ENCODE peak calls at places on chromosome 19, in six cellular contexts. One of them, this sample, is unnamed.

GRCh38 chr19:29277107-29277506 is 64.2 kb upstream of the UQCRFS1 start:
- DNase-seq in GM12865: peak; percentile 83
- DNase-seq in HFF-Myc: no peak
- DNase-seq in GM23338: peak; percentile 77
- DNase-seq in OCI-LY7: peak; percentile 72
- DNase-seq in PC-9: no peak
- DNase-seq in this sample: peak; percentile 52

GRCh38 chr19:3665681-3666544 is 34.4 kb downstream of the PIP5K1C start:
- DNase-seq in GM12865: peak; percentile 57
- DNase-seq in OCI-LY7: peak; percentile 55
- DNase-seq in HFF-Myc: no peak
- DNase-seq in GM23338: peak; percentile 61
- DNase-seq in PC-9: peak; percentile 53
- DNase-seq in this sample: peak; percentile 83

GRCh38 chr19:45275370-45275971 is 24.4 kb downstream of the MARK4 start:
- DNase-seq in HFF-Myc: peak; percentile 52
- DNase-seq in GM12865: no peak
- DNase-seq in PC-9: no peak
- DNase-seq in GM23338: no peak
- DNase-seq in OCI-LY7: no peak
- DNase-seq in this sample: no peak

GRCh38 chr19:51926426-51926783 is 867 bp upstream of the ZNF613 start:
- DNase-seq in GM12865: no peak
- DNase-seq in HFF-Myc: no peak
- DNase-seq in OCI-LY7: no peak
- DNase-seq in PC-9: no peak
- DNase-seq in GM23338: no peak
- DNase-seq in this sample: no peak

GRCh38 chr19:47019431-47020041 is at the start of gene NPAS1:
- DNase-seq in PC-9: no peak
- DNase-seq in GM12865: no peak
- DNase-seq in GM23338: peak; percentile 59
- DNase-seq in HFF-Myc: no peak
- DNase-seq in OCI-LY7: no peak
- DNase-seq in this sample: no peak

GRCh38 chr19:20044663-20045062 is 5.4 kb upstream of the ZNF682 start:
- DNase-seq in OCI-LY7: no peak
- DNase-seq in HFF-Myc: no peak
- DNase-seq in GM12865: no peak
- DNase-seq in PC-9: no peak
- DNase-seq in GM23338: no peak
- DNase-seq in this sample: no peak

GRCh38 chr19:51887522-51888498 is at the start of gene ZNF577:
- DNase-seq in GM12865: peak; percentile 82
- DNase-seq in OCI-LY7: no peak
- DNase-seq in PC-9: no peak
- DNase-seq in GM23338: peak; percentile 98
- DNase-seq in HFF-Myc: peak; percentile 56
- DNase-seq in this sample: peak; percentile 73

GRCh38 chr19:46386151-46386550 is 27.2 kb downstream of the CCDC8 start:
- DNase-seq in GM23338: no peak
- DNase-seq in PC-9: no peak
- DNase-seq in HFF-Myc: no peak
- DNase-seq in OCI-LY7: no peak
- DNase-seq in GM12865: no peak
- DNase-seq in this sample: no peak

GRCh38 chr19:10001899-10002298 is 8.4 kb downstream of the COL5A3 start:
- DNase-seq in HFF-Myc: no peak
- DNase-seq in OCI-LY7: no peak
- DNase-seq in GM12865: no peak
- DNase-seq in GM23338: peak; percentile 72
- DNase-seq in PC-9: no peak
- DNase-seq in this sample: no peak

GRCh38 chr19:20662421-20663105 is 1.2 kb upstream of the ZNF626 start:
- DNase-seq in PC-9: no peak
- DNase-seq in GM23338: no peak
- DNase-seq in GM12865: no peak
- DNase-seq in OCI-LY7: no peak
- DNase-seq in HFF-Myc: no peak
- DNase-seq in this sample: no peak

GRCh38 chr19:3821857-3822364 is 35.7 kb upstream of the MATK start:
- DNase-seq in OCI-LY7: peak; percentile 58
- DNase-seq in GM23338: peak; percentile 86
- DNase-seq in PC-9: peak; percentile 56
- DNase-seq in HFF-Myc: no peak
- DNase-seq in GM12865: peak; percentile 76
- DNase-seq in this sample: peak; percentile 94

GRCh38 chr19:4709440-4710280 is 14.0 kb downstream of the DPP9 start:
- DNase-seq in HFF-Myc: no peak
- DNase-seq in OCI-LY7: no peak
- DNase-seq in GM12865: peak; percentile 33
- DNase-seq in PC-9: no peak
- DNase-seq in GM23338: no peak
- DNase-seq in this sample: peak; percentile 65

GRCh38 chr19:11767633-11768133 is 883 bp downstream of the ZNF441 start:
- DNase-seq in GM12865: peak; percentile 54
- DNase-seq in GM23338: peak; percentile 19
- DNase-seq in HFF-Myc: no peak
- DNase-seq in OCI-LY7: peak; percentile 53
- DNase-seq in PC-9: peak; percentile 6
- DNase-seq in this sample: peak; percentile 38

GRCh38 chr19:46144756-46145155 is 3.3 kb upstream of the IGFL2 start:
- DNase-seq in OCI-LY7: no peak
- DNase-seq in GM23338: no peak
- DNase-seq in HFF-Myc: no peak
- DNase-seq in PC-9: no peak
- DNase-seq in GM12865: no peak
- DNase-seq in this sample: no peak

GRCh38 chr19:55459950-55460657 is 1.3 kb downstream of the ISOC2 start:
- DNase-seq in OCI-LY7: no peak
- DNase-seq in GM12865: no peak
- DNase-seq in GM23338: no peak
- DNase-seq in HFF-Myc: no peak
- DNase-seq in PC-9: no peak
- DNase-seq in this sample: no peak

GRCh38 chr19:35314858-35315470 is 14.0 kb upstream of the CD22 start:
- DNase-seq in HFF-Myc: no peak
- DNase-seq in PC-9: no peak
- DNase-seq in GM23338: no peak
- DNase-seq in OCI-LY7: no peak
- DNase-seq in GM12865: no peak
- DNase-seq in this sample: no peak

GRCh38 chr19:47848871-47849473 is 10.1 kb upstream of the TPRX2 start:
- DNase-seq in HFF-Myc: no peak
- DNase-seq in PC-9: peak; percentile 23
- DNase-seq in OCI-LY7: no peak
- DNase-seq in GM23338: peak; percentile 93
- DNase-seq in GM12865: peak; percentile 22
- DNase-seq in this sample: no peak

GRCh38 chr19:34096020-34096915 is 76.0 kb upstream of the LSM14A start:
- DNase-seq in PC-9: no peak
- DNase-seq in GM12865: peak; percentile 53
- DNase-seq in OCI-LY7: peak; percentile 68
- DNase-seq in GM23338: peak; percentile 83
- DNase-seq in HFF-Myc: peak; percentile 14
- DNase-seq in this sample: no peak

GRCh38 chr19:40689339-40690049 is 957 bp downstream of the NUMBL start:
- DNase-seq in GM12865: no peak
- DNase-seq in GM23338: peak; percentile 47
- DNase-seq in HFF-Myc: no peak
- DNase-seq in OCI-LY7: no peak
- DNase-seq in PC-9: peak; percentile 34
- DNase-seq in this sample: no peak

GRCh38 chr19:15248648-15249559 is 16.7 kb upstream of the EPHX3 start:
- DNase-seq in OCI-LY7: no peak
- DNase-seq in GM23338: no peak
- DNase-seq in HFF-Myc: no peak
- DNase-seq in GM12865: no peak
- DNase-seq in PC-9: peak; percentile 82
- DNase-seq in this sample: no peak

GRCh38 chr19:6723108-6723618 is 2.7 kb upstream of the C3 start:
- DNase-seq in HFF-Myc: no peak
- DNase-seq in GM12865: no peak
- DNase-seq in GM23338: peak; percentile 66
- DNase-seq in OCI-LY7: no peak
- DNase-seq in PC-9: peak; percentile 65
- DNase-seq in this sample: no peak

GRCh38 chr19:44779150-44779549 is 1.5 kb downstream of the CBLC start:
- DNase-seq in OCI-LY7: no peak
- DNase-seq in PC-9: no peak
- DNase-seq in GM23338: no peak
- DNase-seq in HFF-Myc: no peak
- DNase-seq in GM12865: no peak
- DNase-seq in this sample: no peak

DNA sequence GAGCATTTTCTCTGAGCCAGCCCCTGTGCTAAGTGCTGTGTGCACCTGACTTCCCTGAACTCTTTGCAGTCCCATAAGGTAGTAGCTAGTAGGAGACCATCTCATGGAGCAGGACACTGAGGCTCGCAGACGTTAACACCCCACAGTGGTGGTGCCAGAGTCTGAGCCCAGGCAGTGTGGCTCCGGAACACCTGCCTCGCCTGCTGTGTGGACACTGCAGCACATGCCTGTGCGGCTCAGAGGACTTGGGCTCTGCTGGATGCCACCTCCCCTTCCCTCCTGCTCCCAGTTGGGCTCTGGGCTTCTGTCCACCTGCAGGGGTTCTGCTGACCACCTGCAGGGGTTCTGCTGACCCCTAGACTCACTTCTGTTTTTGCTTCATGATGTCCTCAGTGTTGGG is 27.0 kb upstream of the SIGLEC11 start:
- DNase-seq in GM23338: no peak
- DNase-seq in PC-9: no peak
- DNase-seq in OCI-LY7: no peak
- DNase-seq in GM12865: no peak
- DNase-seq in HFF-Myc: no peak
- DNase-seq in this sample: no peak
- TF ChIP-seq CTCF in GM23338: no peak
- TF ChIP-seq CTCF in PC-9: no peak
- TF ChIP-seq CTCF in OCI-LY7: no peak
- TF ChIP-seq CTCF in GM12865: no peak
- TF ChIP-seq CTCF in HFF-Myc: no peak
- TF ChIP-seq CTCF in this sample: no peak

DNA sequence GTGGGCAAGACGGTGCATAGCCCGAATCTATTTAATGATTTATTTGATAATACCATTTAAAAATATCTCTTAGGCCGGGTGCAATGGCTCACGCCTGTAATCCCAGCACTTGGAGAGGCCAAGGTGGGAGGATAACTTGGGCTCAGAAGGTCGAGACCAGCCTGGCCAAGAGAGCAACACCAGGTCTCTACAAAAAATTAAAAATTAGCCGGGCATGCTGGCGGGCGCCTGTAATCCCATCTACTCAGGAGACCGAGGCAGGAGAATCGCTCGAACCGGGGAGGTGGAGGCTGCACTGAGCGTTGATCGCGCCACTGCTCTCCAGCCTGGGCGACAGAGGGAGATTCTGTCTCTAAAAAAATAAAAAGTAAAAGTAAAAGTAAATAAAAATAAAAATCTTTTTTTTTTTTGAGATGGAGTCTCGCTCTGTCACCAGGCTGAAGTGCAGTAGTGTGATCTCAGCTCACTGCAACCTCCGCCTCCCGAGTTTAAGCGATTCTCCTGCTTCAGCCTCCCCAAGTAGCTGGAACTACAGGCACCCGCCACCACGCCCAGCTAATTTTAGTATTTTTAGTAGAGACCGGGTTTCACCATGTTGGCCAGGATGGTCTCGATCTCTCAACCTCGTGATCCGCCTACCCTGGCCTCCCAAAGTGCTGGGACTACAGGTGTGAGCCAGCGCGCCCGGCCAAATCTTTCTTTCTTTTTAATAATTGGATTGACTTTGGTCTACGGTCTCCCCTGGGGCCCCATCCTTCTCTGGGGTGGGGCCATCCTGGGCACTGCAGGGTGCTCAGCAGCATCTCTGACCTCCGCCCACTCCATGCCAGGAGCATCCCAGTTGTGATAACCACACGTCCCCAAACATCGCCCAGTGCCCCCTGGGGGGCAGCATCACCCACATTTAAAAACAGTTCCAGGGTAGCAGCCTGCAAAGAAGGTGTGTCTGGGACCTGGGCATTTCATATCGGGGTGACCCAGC is 90.7 kb downstream of the GNG7 start:
- DNase-seq in GM12865: no peak
- DNase-seq in GM23338: no peak
- DNase-seq in PC-9: no peak
- DNase-seq in HFF-Myc: no peak
- DNase-seq in OCI-LY7: peak; percentile 57
- DNase-seq in this sample: no peak
- TF ChIP-seq CTCF in GM12865: peak; percentile 5
- TF ChIP-seq CTCF in GM23338: peak; percentile 32
- TF ChIP-seq CTCF in PC-9: peak; percentile 53
- TF ChIP-seq CTCF in HFF-Myc: no peak
- TF ChIP-seq CTCF in OCI-LY7: peak; percentile 76
- TF ChIP-seq CTCF in this sample: peak; percentile 22

DNA sequence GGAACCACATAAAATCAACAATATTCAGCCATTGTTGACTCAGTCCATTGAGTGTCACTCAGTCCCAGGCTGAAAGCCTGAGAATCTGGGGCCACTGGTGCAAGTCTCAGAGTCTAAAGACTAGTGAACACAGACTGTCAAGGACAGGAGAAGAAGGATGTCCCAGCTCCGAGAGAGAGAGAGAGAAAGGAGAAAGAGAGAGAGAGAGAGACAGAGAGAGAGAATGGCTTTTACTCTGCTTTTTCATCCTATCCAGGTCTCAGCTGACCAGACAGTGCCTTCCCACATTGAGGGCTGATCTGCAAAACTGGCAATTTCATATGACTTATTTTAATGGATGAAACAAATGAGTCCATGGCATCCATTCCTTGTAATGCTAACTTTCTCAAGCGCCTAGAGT is 984.1 kb downstream of the UQCRFS1 start:
- DNase-seq in GM23338: no peak
- DNase-seq in PC-9: no peak
- DNase-seq in HFF-Myc: no peak
- DNase-seq in OCI-LY7: no peak
- DNase-seq in GM12865: no peak
- DNase-seq in this sample: no peak
- TF ChIP-seq CTCF in GM23338: no peak
- TF ChIP-seq CTCF in PC-9: no peak
- TF ChIP-seq CTCF in HFF-Myc: no peak
- TF ChIP-seq CTCF in OCI-LY7: no peak
- TF ChIP-seq CTCF in GM12865: no peak
- TF ChIP-seq CTCF in this sample: no peak

GRCh38 chr19:16325671-16326400 is 1.2 kb downstream of the KLF2 start:
- DNase-seq in OCI-LY7: peak; percentile 57
- DNase-seq in PC-9: no peak
- DNase-seq in GM23338: peak; percentile 93
- DNase-seq in HFF-Myc: no peak
- DNase-seq in GM12865: peak; percentile 48
- DNase-seq in this sample: peak; percentile 61
- TF ChIP-seq CTCF in OCI-LY7: no peak
- TF ChIP-seq CTCF in PC-9: no peak
- TF ChIP-seq CTCF in GM23338: no peak
- TF ChIP-seq CTCF in HFF-Myc: no peak
- TF ChIP-seq CTCF in GM12865: no peak
- TF ChIP-seq CTCF in this sample: no peak